ENCODE peak calls at places on chromosomes 5 and 9, in nine cellular contexts. One of them, this sample, is unnamed.

GRCh38 chr9:117926031-117926655 is 221.9 kb downstream of the TLR4 start:
- DNase-seq in cardiac muscle cell: no peak
- DNase-seq in fibroblast of pulmonary artery: no peak
- DNase-seq in spleen: no peak
- DNase-seq in Peyer's patch: no peak
- DNase-seq in mesothelial cell of epicardium: no peak
- DNase-seq in fibroblast of the aortic adventitia: no peak
- DNase-seq in fibroblast of lung: peak; percentile 19
- DNase-seq in endodermal cell: no peak
- DNase-seq in this sample: no peak

GRCh38 chr5:144390133-144390532 is 219.5 kb downstream of the KCTD16 start:
- DNase-seq in endodermal cell: peak; percentile 64
- DNase-seq in fibroblast of pulmonary artery: peak; percentile 15
- DNase-seq in spleen: no peak
- DNase-seq in fibroblast of the aortic adventitia: peak; percentile 35
- DNase-seq in Peyer's patch: no peak
- DNase-seq in fibroblast of lung: no peak
- DNase-seq in mesothelial cell of epicardium: no peak
- DNase-seq in cardiac muscle cell: no peak
- DNase-seq in this sample: no peak

GRCh38 chr9:107945493-107945892 is 455.9 kb upstream of the KLF4 start:
- DNase-seq in fibroblast of lung: no peak
- DNase-seq in fibroblast of pulmonary artery: no peak
- DNase-seq in spleen: no peak
- DNase-seq in fibroblast of the aortic adventitia: no peak
- DNase-seq in mesothelial cell of epicardium: no peak
- DNase-seq in endodermal cell: no peak
- DNase-seq in cardiac muscle cell: no peak
- DNase-seq in Peyer's patch: no peak
- DNase-seq in this sample: no peak

GRCh38 chr9:3954950-3955670 is 344.8 kb downstream of the GLIS3 start:
- DNase-seq in endodermal cell: peak; percentile 60
- DNase-seq in cardiac muscle cell: no peak
- DNase-seq in fibroblast of lung: peak; percentile 45
- DNase-seq in fibroblast of the aortic adventitia: peak; percentile 40
- DNase-seq in Peyer's patch: no peak
- DNase-seq in fibroblast of pulmonary artery: peak; percentile 61
- DNase-seq in mesothelial cell of epicardium: no peak
- DNase-seq in spleen: no peak
- DNase-seq in this sample: no peak

GRCh38 chr5:143554194-143554717 is 150.8 kb upstream of the NR3C1 start:
- DNase-seq in Peyer's patch: no peak
- DNase-seq in fibroblast of pulmonary artery: peak; percentile 94
- DNase-seq in cardiac muscle cell: no peak
- DNase-seq in fibroblast of the aortic adventitia: peak; percentile 98
- DNase-seq in endodermal cell: no peak
- DNase-seq in fibroblast of lung: peak; percentile 100
- DNase-seq in spleen: no peak
- DNase-seq in mesothelial cell of epicardium: no peak
- DNase-seq in this sample: peak; percentile 75

GRCh38 chr5:149596712-149597111 is 15.4 kb downstream of the ARHGEF37 start:
- DNase-seq in cardiac muscle cell: no peak
- DNase-seq in fibroblast of lung: no peak
- DNase-seq in fibroblast of pulmonary artery: no peak
- DNase-seq in fibroblast of the aortic adventitia: no peak
- DNase-seq in Peyer's patch: no peak
- DNase-seq in endodermal cell: peak; percentile 47
- DNase-seq in spleen: no peak
- DNase-seq in mesothelial cell of epicardium: no peak
- DNase-seq in this sample: no peak

GRCh38 chr9:83281306-83282255 is 218.6 kb upstream of the RASEF start:
- DNase-seq in Peyer's patch: no peak
- DNase-seq in spleen: no peak
- DNase-seq in fibroblast of pulmonary artery: peak; percentile 49
- DNase-seq in cardiac muscle cell: peak; percentile 32
- DNase-seq in fibroblast of the aortic adventitia: peak; percentile 60
- DNase-seq in endodermal cell: no peak
- DNase-seq in mesothelial cell of epicardium: no peak
- DNase-seq in fibroblast of lung: peak; percentile 79
- DNase-seq in this sample: no peak

GRCh38 chr5:144035341-144035740 is 135.1 kb downstream of the YIPF5 start:
- DNase-seq in mesothelial cell of epicardium: no peak
- DNase-seq in spleen: no peak
- DNase-seq in fibroblast of lung: no peak
- DNase-seq in endodermal cell: no peak
- DNase-seq in Peyer's patch: no peak
- DNase-seq in fibroblast of pulmonary artery: no peak
- DNase-seq in fibroblast of the aortic adventitia: no peak
- DNase-seq in cardiac muscle cell: no peak
- DNase-seq in this sample: no peak

GRCh38 chr5:39424751-39425524 is at the start of gene DAB2:
- DNase-seq in cardiac muscle cell: peak; percentile 88
- DNase-seq in endodermal cell: peak; percentile 96
- DNase-seq in spleen: peak; percentile 91
- DNase-seq in fibroblast of lung: peak; percentile 97
- DNase-seq in mesothelial cell of epicardium: peak; percentile 82
- DNase-seq in fibroblast of the aortic adventitia: peak; percentile 99
- DNase-seq in fibroblast of pulmonary artery: peak; percentile 97
- DNase-seq in Peyer's patch: peak; percentile 39
- DNase-seq in this sample: peak; percentile 60

GRCh38 chr9:87959916-87960581 is 14.3 kb downstream of the CDK20 start:
- DNase-seq in fibroblast of lung: peak; percentile 82
- DNase-seq in cardiac muscle cell: no peak
- DNase-seq in fibroblast of pulmonary artery: peak; percentile 77
- DNase-seq in Peyer's patch: no peak
- DNase-seq in mesothelial cell of epicardium: no peak
- DNase-seq in spleen: no peak
- DNase-seq in endodermal cell: no peak
- DNase-seq in fibroblast of the aortic adventitia: peak; percentile 99
- DNase-seq in this sample: no peak

GRCh38 chr5:76556511-76557221 is 66.5 kb downstream of the F2RL2 start:
- DNase-seq in fibroblast of the aortic adventitia: no peak
- DNase-seq in Peyer's patch: no peak
- DNase-seq in spleen: no peak
- DNase-seq in fibroblast of pulmonary artery: no peak
- DNase-seq in cardiac muscle cell: no peak
- DNase-seq in fibroblast of lung: no peak
- DNase-seq in endodermal cell: no peak
- DNase-seq in mesothelial cell of epicardium: no peak
- DNase-seq in this sample: no peak

GRCh38 chr5:107831612-107832395 is 161.1 kb upstream of the EFNA5 start:
- DNase-seq in mesothelial cell of epicardium: no peak
- DNase-seq in cardiac muscle cell: no peak
- DNase-seq in fibroblast of lung: peak; percentile 72
- DNase-seq in spleen: no peak
- DNase-seq in Peyer's patch: no peak
- DNase-seq in fibroblast of the aortic adventitia: peak; percentile 57
- DNase-seq in endodermal cell: no peak
- DNase-seq in fibroblast of pulmonary artery: peak; percentile 10
- DNase-seq in this sample: no peak

DNA sequence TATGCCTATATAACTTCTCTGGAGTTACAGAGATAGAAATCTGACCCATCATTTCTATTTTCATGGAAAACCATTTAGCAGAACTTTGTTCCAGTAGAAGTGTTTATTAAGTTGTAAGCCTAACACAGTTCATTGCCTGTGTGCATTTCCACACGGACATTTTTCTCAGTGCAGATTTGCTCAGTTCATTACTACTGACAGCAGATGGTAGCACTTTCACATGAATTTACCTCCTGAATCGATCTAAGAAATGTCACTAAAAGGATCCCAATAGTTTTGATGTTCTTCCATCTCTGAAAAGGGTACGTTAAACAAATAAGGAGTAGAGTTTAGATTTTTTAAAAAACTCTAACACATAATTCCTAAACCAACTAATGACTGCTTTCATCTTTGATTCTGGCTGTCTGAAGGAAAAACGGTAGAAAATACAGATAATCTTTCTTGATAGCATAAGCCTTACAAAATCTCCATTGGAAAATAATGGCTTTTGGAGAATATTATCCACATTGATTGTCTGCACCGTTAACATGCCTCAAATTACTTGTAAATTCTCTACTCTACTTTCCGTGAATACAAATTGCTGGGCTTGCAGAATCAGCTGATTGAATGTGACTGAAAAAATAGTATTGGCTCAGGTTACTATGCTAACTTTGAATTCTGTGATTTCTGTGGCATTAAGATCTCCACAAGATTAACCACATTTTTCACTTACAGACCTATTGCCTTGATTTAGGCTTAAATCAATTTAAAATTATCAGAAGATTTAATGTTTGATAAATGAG is 33.1 kb downstream of the RPS23 start:
- DNase-seq in fibroblast of the aortic adventitia: no peak
- DNase-seq in spleen: no peak
- DNase-seq in fibroblast of pulmonary artery: no peak
- DNase-seq in endodermal cell: no peak
- DNase-seq in mesothelial cell of epicardium: no peak
- DNase-seq in cardiac muscle cell: no peak
- DNase-seq in fibroblast of lung: no peak
- DNase-seq in Peyer's patch: no peak
- DNase-seq in this sample: no peak
- TF ChIP-seq CTCF in fibroblast of the aortic adventitia: no peak
- TF ChIP-seq CTCF in spleen: no peak
- TF ChIP-seq CTCF in fibroblast of pulmonary artery: no peak
- TF ChIP-seq CTCF in endodermal cell: no peak
- TF ChIP-seq CTCF in mesothelial cell of epicardium: no peak
- TF ChIP-seq CTCF in cardiac muscle cell: no peak
- TF ChIP-seq CTCF in fibroblast of lung: no peak
- TF ChIP-seq CTCF in Peyer's patch: no peak
- TF ChIP-seq CTCF in this sample: no peak

GRCh38 chr5:10521466-10522223 is 42.2 kb upstream of the ANKRD33B start:
- DNase-seq in Peyer's patch: no peak
- DNase-seq in cardiac muscle cell: no peak
- DNase-seq in endodermal cell: peak; percentile 84
- DNase-seq in mesothelial cell of epicardium: no peak
- DNase-seq in fibroblast of lung: no peak
- DNase-seq in fibroblast of pulmonary artery: no peak
- DNase-seq in spleen: no peak
- DNase-seq in fibroblast of the aortic adventitia: no peak
- DNase-seq in this sample: no peak
- TF ChIP-seq CTCF in Peyer's patch: peak; percentile 3
- TF ChIP-seq CTCF in cardiac muscle cell: peak; percentile 35
- TF ChIP-seq CTCF in endodermal cell: peak; percentile 76
- TF ChIP-seq CTCF in mesothelial cell of epicardium: peak; percentile 41
- TF ChIP-seq CTCF in fibroblast of lung: no peak
- TF ChIP-seq CTCF in fibroblast of pulmonary artery: peak; percentile 49
- TF ChIP-seq CTCF in spleen: no peak
- TF ChIP-seq CTCF in fibroblast of the aortic adventitia: peak; percentile 47
- TF ChIP-seq CTCF in this sample: peak; percentile 68

GRCh38 chr9:84966876-84967830 is 297.6 kb downstream of the NTRK2 start:
- DNase-seq in fibroblast of the aortic adventitia: no peak
- DNase-seq in cardiac muscle cell: peak; percentile 33
- DNase-seq in Peyer's patch: no peak
- DNase-seq in endodermal cell: peak; percentile 93
- DNase-seq in fibroblast of pulmonary artery: no peak
- DNase-seq in fibroblast of lung: no peak
- DNase-seq in mesothelial cell of epicardium: no peak
- DNase-seq in spleen: no peak
- DNase-seq in this sample: no peak
- TF ChIP-seq CTCF in fibroblast of the aortic adventitia: no peak
- TF ChIP-seq CTCF in cardiac muscle cell: no peak
- TF ChIP-seq CTCF in Peyer's patch: no peak
- TF ChIP-seq CTCF in endodermal cell: peak; percentile 91
- TF ChIP-seq CTCF in fibroblast of pulmonary artery: no peak
- TF ChIP-seq CTCF in fibroblast of lung: no peak
- TF ChIP-seq CTCF in mesothelial cell of epicardium: peak; percentile 15
- TF ChIP-seq CTCF in spleen: no peak
- TF ChIP-seq CTCF in this sample: no peak

DNA sequence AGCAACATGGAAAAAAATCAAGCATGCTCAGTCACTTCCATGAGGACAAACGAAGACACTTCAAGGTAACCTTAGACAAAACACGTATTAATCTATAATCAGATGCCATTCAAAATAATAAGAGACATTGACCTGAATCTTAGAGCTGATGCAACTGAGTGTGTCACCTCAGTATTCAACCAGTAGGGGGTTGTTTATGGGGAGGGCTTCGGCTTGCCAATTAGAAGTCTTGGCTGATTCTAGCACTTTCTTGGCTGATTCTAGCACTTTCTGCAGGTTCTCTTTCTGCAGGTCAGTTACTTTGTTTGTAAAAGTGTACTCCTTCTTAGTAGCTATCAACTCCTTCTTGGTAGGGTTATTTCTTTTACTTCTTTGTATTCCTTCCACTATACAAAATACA is 317.6 kb downstream of the ENC1 start:
- DNase-seq in fibroblast of pulmonary artery: no peak
- DNase-seq in endodermal cell: no peak
- DNase-seq in cardiac muscle cell: no peak
- DNase-seq in mesothelial cell of epicardium: no peak
- DNase-seq in fibroblast of lung: no peak
- DNase-seq in spleen: no peak
- DNase-seq in fibroblast of the aortic adventitia: no peak
- DNase-seq in Peyer's patch: no peak
- DNase-seq in this sample: no peak
- TF ChIP-seq CTCF in fibroblast of pulmonary artery: no peak
- TF ChIP-seq CTCF in endodermal cell: peak; percentile 44
- TF ChIP-seq CTCF in cardiac muscle cell: no peak
- TF ChIP-seq CTCF in mesothelial cell of epicardium: no peak
- TF ChIP-seq CTCF in fibroblast of lung: no peak
- TF ChIP-seq CTCF in spleen: no peak
- TF ChIP-seq CTCF in fibroblast of the aortic adventitia: no peak
- TF ChIP-seq CTCF in Peyer's patch: no peak
- TF ChIP-seq CTCF in this sample: no peak

This sample was measured in CD14-positive monocyte.